ENCODE peak calls at places on chromosomes 3 and 15, in ten cellular contexts. One of them, this sample, is unnamed.

GRCh38 chr3:10697918-10698317 is 118.1 kb upstream of the SLC6A11 start:
- DNase-seq in activated CD4-positive, alpha-beta T cell treated with anti-CD3 and anti-CD28 coated beads, Interleukin-2, amount 50 U/mL, for 1 hour: no peak
- DNase-seq in Panc1: no peak
- DNase-seq in smooth muscle cell of the brain vasculature: no peak
- DNase-seq in HFF-Myc: no peak
- DNase-seq in EL: peak; percentile 9
- DNase-seq in endothelial cell: no peak
- DNase-seq in iPS-NIHi11: peak; percentile 37
- DNase-seq in GM23338: peak; percentile 49
- DNase-seq in upper lobe of right lung: no peak
- DNase-seq in this sample: no peak

GRCh38 chr15:62075595-62076279 is 9.0 kb downstream of the C2CD4A start:
- DNase-seq in EL: no peak
- DNase-seq in Panc1: no peak
- DNase-seq in HFF-Myc: no peak
- DNase-seq in endothelial cell: no peak
- DNase-seq in smooth muscle cell of the brain vasculature: no peak
- DNase-seq in upper lobe of right lung: no peak
- DNase-seq in activated CD4-positive, alpha-beta T cell treated with anti-CD3 and anti-CD28 coated beads, Interleukin-2, amount 50 U/mL, for 1 hour: no peak
- DNase-seq in GM23338: no peak
- DNase-seq in iPS-NIHi11: no peak
- DNase-seq in this sample: no peak

GRCh38 chr3:141575879-141576743 is 89.3 kb downstream of the RASA2 start:
- DNase-seq in GM23338: peak; percentile 49
- DNase-seq in HFF-Myc: no peak
- DNase-seq in upper lobe of right lung: no peak
- DNase-seq in iPS-NIHi11: peak; percentile 10
- DNase-seq in endothelial cell: no peak
- DNase-seq in activated CD4-positive, alpha-beta T cell treated with anti-CD3 and anti-CD28 coated beads, Interleukin-2, amount 50 U/mL, for 1 hour: no peak
- DNase-seq in Panc1: no peak
- DNase-seq in smooth muscle cell of the brain vasculature: no peak
- DNase-seq in EL: no peak
- DNase-seq in this sample: no peak

GRCh38 chr3:107604057-107604802 is 81.5 kb downstream of the BBX start:
- DNase-seq in EL: peak; percentile 30
- DNase-seq in Panc1: no peak
- DNase-seq in GM23338: no peak
- DNase-seq in iPS-NIHi11: no peak
- DNase-seq in smooth muscle cell of the brain vasculature: no peak
- DNase-seq in endothelial cell: no peak
- DNase-seq in activated CD4-positive, alpha-beta T cell treated with anti-CD3 and anti-CD28 coated beads, Interleukin-2, amount 50 U/mL, for 1 hour: no peak
- DNase-seq in upper lobe of right lung: no peak
- DNase-seq in HFF-Myc: no peak
- DNase-seq in this sample: no peak

GRCh38 chr15:89171136-89172072 is 50.0 kb downstream of the RLBP1 start:
- DNase-seq in HFF-Myc: no peak
- DNase-seq in EL: peak; percentile 35
- DNase-seq in smooth muscle cell of the brain vasculature: no peak
- DNase-seq in endothelial cell: peak; percentile 78
- DNase-seq in iPS-NIHi11: peak; percentile 78
- DNase-seq in GM23338: peak; percentile 93
- DNase-seq in activated CD4-positive, alpha-beta T cell treated with anti-CD3 and anti-CD28 coated beads, Interleukin-2, amount 50 U/mL, for 1 hour: peak; percentile 14
- DNase-seq in upper lobe of right lung: no peak
- DNase-seq in Panc1: peak; percentile 12
- DNase-seq in this sample: no peak

GRCh38 chr3:159082514-159082913 is 280.7 kb downstream of the MFSD1 start:
- DNase-seq in iPS-NIHi11: no peak
- DNase-seq in activated CD4-positive, alpha-beta T cell treated with anti-CD3 and anti-CD28 coated beads, Interleukin-2, amount 50 U/mL, for 1 hour: no peak
- DNase-seq in upper lobe of right lung: no peak
- DNase-seq in HFF-Myc: peak; percentile 5
- DNase-seq in endothelial cell: no peak
- DNase-seq in Panc1: no peak
- DNase-seq in EL: peak; percentile 91
- DNase-seq in GM23338: no peak
- DNase-seq in smooth muscle cell of the brain vasculature: peak; percentile 4
- DNase-seq in this sample: no peak

GRCh38 chr3:49900491-49901153 is 3.1 kb downstream of the MST1R start:
- DNase-seq in GM23338: peak; percentile 30
- DNase-seq in activated CD4-positive, alpha-beta T cell treated with anti-CD3 and anti-CD28 coated beads, Interleukin-2, amount 50 U/mL, for 1 hour: no peak
- DNase-seq in iPS-NIHi11: peak; percentile 52
- DNase-seq in HFF-Myc: no peak
- DNase-seq in Panc1: peak; percentile 66
- DNase-seq in endothelial cell: no peak
- DNase-seq in EL: peak; percentile 73
- DNase-seq in upper lobe of right lung: peak; percentile 91
- DNase-seq in smooth muscle cell of the brain vasculature: no peak
- DNase-seq in this sample: peak; percentile 99

GRCh38 chr3:128188958-128189357 is 35.7 kb downstream of the EEFSEC start:
- DNase-seq in HFF-Myc: no peak
- DNase-seq in activated CD4-positive, alpha-beta T cell treated with anti-CD3 and anti-CD28 coated beads, Interleukin-2, amount 50 U/mL, for 1 hour: no peak
- DNase-seq in upper lobe of right lung: no peak
- DNase-seq in smooth muscle cell of the brain vasculature: no peak
- DNase-seq in Panc1: no peak
- DNase-seq in GM23338: no peak
- DNase-seq in endothelial cell: no peak
- DNase-seq in iPS-NIHi11: no peak
- DNase-seq in EL: peak; percentile 26
- DNase-seq in this sample: no peak

GRCh38 chr15:45121706-45122417 is 7.7 kb downstream of the DUOXA2 start:
- DNase-seq in EL: peak; percentile 85
- DNase-seq in smooth muscle cell of the brain vasculature: no peak
- DNase-seq in activated CD4-positive, alpha-beta T cell treated with anti-CD3 and anti-CD28 coated beads, Interleukin-2, amount 50 U/mL, for 1 hour: no peak
- DNase-seq in Panc1: peak; percentile 18
- DNase-seq in HFF-Myc: peak; percentile 37
- DNase-seq in upper lobe of right lung: peak; percentile 58
- DNase-seq in GM23338: no peak
- DNase-seq in endothelial cell: no peak
- DNase-seq in iPS-NIHi11: no peak
- DNase-seq in this sample: no peak

GRCh38 chr3:158644345-158644908 is at the start of gene GFM1:
- DNase-seq in activated CD4-positive, alpha-beta T cell treated with anti-CD3 and anti-CD28 coated beads, Interleukin-2, amount 50 U/mL, for 1 hour: peak; percentile 88
- DNase-seq in endothelial cell: peak; percentile 83
- DNase-seq in iPS-NIHi11: peak; percentile 91
- DNase-seq in smooth muscle cell of the brain vasculature: peak; percentile 89
- DNase-seq in Panc1: peak; percentile 82
- DNase-seq in EL: peak; percentile 96
- DNase-seq in GM23338: peak; percentile 98
- DNase-seq in HFF-Myc: peak; percentile 88
- DNase-seq in upper lobe of right lung: peak; percentile 95
- DNase-seq in this sample: peak; percentile 61

GRCh38 chr3:132180337-132180791 is 136.8 kb upstream of the ACP3 start:
- DNase-seq in upper lobe of right lung: no peak
- DNase-seq in smooth muscle cell of the brain vasculature: peak; percentile 28
- DNase-seq in iPS-NIHi11: peak; percentile 64
- DNase-seq in EL: peak; percentile 45
- DNase-seq in activated CD4-positive, alpha-beta T cell treated with anti-CD3 and anti-CD28 coated beads, Interleukin-2, amount 50 U/mL, for 1 hour: no peak
- DNase-seq in Panc1: peak; percentile 45
- DNase-seq in GM23338: peak; percentile 94
- DNase-seq in endothelial cell: peak; percentile 31
- DNase-seq in HFF-Myc: no peak
- DNase-seq in this sample: no peak

GRCh38 chr3:14561051-14561634 is 21.0 kb upstream of the GRIP2 start:
- DNase-seq in smooth muscle cell of the brain vasculature: no peak
- DNase-seq in EL: peak; percentile 63
- DNase-seq in GM23338: no peak
- DNase-seq in iPS-NIHi11: no peak
- DNase-seq in HFF-Myc: no peak
- DNase-seq in upper lobe of right lung: no peak
- DNase-seq in Panc1: no peak
- DNase-seq in endothelial cell: no peak
- DNase-seq in activated CD4-positive, alpha-beta T cell treated with anti-CD3 and anti-CD28 coated beads, Interleukin-2, amount 50 U/mL, for 1 hour: no peak
- DNase-seq in this sample: no peak

GRCh38 chr15:66017009-66017408 is 147.7 kb downstream of the RAB11A start:
- DNase-seq in endothelial cell: no peak
- DNase-seq in upper lobe of right lung: no peak
- DNase-seq in EL: no peak
- DNase-seq in smooth muscle cell of the brain vasculature: no peak
- DNase-seq in activated CD4-positive, alpha-beta T cell treated with anti-CD3 and anti-CD28 coated beads, Interleukin-2, amount 50 U/mL, for 1 hour: no peak
- DNase-seq in iPS-NIHi11: no peak
- DNase-seq in HFF-Myc: no peak
- DNase-seq in Panc1: no peak
- DNase-seq in GM23338: no peak
- DNase-seq in this sample: no peak

GRCh38 chr3:193391902-193392301 is 13.3 kb upstream of the ATP13A5 start:
- DNase-seq in smooth muscle cell of the brain vasculature: no peak
- DNase-seq in endothelial cell: no peak
- DNase-seq in HFF-Myc: peak; percentile 1
- DNase-seq in activated CD4-positive, alpha-beta T cell treated with anti-CD3 and anti-CD28 coated beads, Interleukin-2, amount 50 U/mL, for 1 hour: no peak
- DNase-seq in iPS-NIHi11: peak; percentile 48
- DNase-seq in Panc1: no peak
- DNase-seq in EL: peak; percentile 20
- DNase-seq in upper lobe of right lung: no peak
- DNase-seq in GM23338: peak; percentile 46
- DNase-seq in this sample: no peak

GRCh38 chr3:114362815-114363214 is 69.0 kb downstream of the TIGIT start:
- DNase-seq in activated CD4-positive, alpha-beta T cell treated with anti-CD3 and anti-CD28 coated beads, Interleukin-2, amount 50 U/mL, for 1 hour: no peak
- DNase-seq in endothelial cell: no peak
- DNase-seq in iPS-NIHi11: no peak
- DNase-seq in GM23338: peak; percentile 29
- DNase-seq in HFF-Myc: no peak
- DNase-seq in Panc1: no peak
- DNase-seq in smooth muscle cell of the brain vasculature: no peak
- DNase-seq in EL: peak; percentile 40
- DNase-seq in upper lobe of right lung: no peak
- DNase-seq in this sample: no peak

GRCh38 chr15:51121118-51121517 is 26.4 kb upstream of the TNFAIP8L3 start:
- DNase-seq in upper lobe of right lung: no peak
- DNase-seq in HFF-Myc: peak; percentile 75
- DNase-seq in EL: peak; percentile 92
- DNase-seq in activated CD4-positive, alpha-beta T cell treated with anti-CD3 and anti-CD28 coated beads, Interleukin-2, amount 50 U/mL, for 1 hour: no peak
- DNase-seq in Panc1: peak; percentile 86
- DNase-seq in iPS-NIHi11: no peak
- DNase-seq in smooth muscle cell of the brain vasculature: no peak
- DNase-seq in endothelial cell: no peak
- DNase-seq in GM23338: no peak
- DNase-seq in this sample: peak; percentile 56

GRCh38 chr3:176352716-176353334 is 844.5 kb downstream of the TBL1XR1 start:
- DNase-seq in iPS-NIHi11: peak; percentile 24
- DNase-seq in upper lobe of right lung: no peak
- DNase-seq in endothelial cell: no peak
- DNase-seq in EL: peak; percentile 12
- DNase-seq in GM23338: no peak
- DNase-seq in activated CD4-positive, alpha-beta T cell treated with anti-CD3 and anti-CD28 coated beads, Interleukin-2, amount 50 U/mL, for 1 hour: no peak
- DNase-seq in smooth muscle cell of the brain vasculature: no peak
- DNase-seq in HFF-Myc: no peak
- DNase-seq in Panc1: no peak
- DNase-seq in this sample: no peak

GRCh38 chr15:88029696-88030095 is 226.8 kb downstream of the NTRK3 start:
- DNase-seq in smooth muscle cell of the brain vasculature: no peak
- DNase-seq in HFF-Myc: no peak
- DNase-seq in upper lobe of right lung: no peak
- DNase-seq in EL: peak; percentile 65
- DNase-seq in endothelial cell: no peak
- DNase-seq in Panc1: no peak
- DNase-seq in GM23338: no peak
- DNase-seq in iPS-NIHi11: no peak
- DNase-seq in activated CD4-positive, alpha-beta T cell treated with anti-CD3 and anti-CD28 coated beads, Interleukin-2, amount 50 U/mL, for 1 hour: no peak
- DNase-seq in this sample: no peak

GRCh38 chr3:48123346-48123745 is 64.9 kb downstream of the CDC25A start:
- DNase-seq in activated CD4-positive, alpha-beta T cell treated with anti-CD3 and anti-CD28 coated beads, Interleukin-2, amount 50 U/mL, for 1 hour: no peak
- DNase-seq in iPS-NIHi11: no peak
- DNase-seq in EL: no peak
- DNase-seq in HFF-Myc: no peak
- DNase-seq in Panc1: no peak
- DNase-seq in smooth muscle cell of the brain vasculature: no peak
- DNase-seq in upper lobe of right lung: no peak
- DNase-seq in endothelial cell: no peak
- DNase-seq in GM23338: no peak
- DNase-seq in this sample: no peak

GRCh38 chr3:88301273-88302002 is 151.7 kb downstream of the C3orf38 start:
- DNase-seq in iPS-NIHi11: no peak
- DNase-seq in EL: no peak
- DNase-seq in activated CD4-positive, alpha-beta T cell treated with anti-CD3 and anti-CD28 coated beads, Interleukin-2, amount 50 U/mL, for 1 hour: no peak
- DNase-seq in upper lobe of right lung: no peak
- DNase-seq in smooth muscle cell of the brain vasculature: no peak
- DNase-seq in GM23338: no peak
- DNase-seq in HFF-Myc: no peak
- DNase-seq in Panc1: no peak
- DNase-seq in endothelial cell: no peak
- DNase-seq in this sample: no peak

GRCh38 chr3:5165698-5166097 is 21.8 kb upstream of the EDEM1 start:
- DNase-seq in endothelial cell: no peak
- DNase-seq in activated CD4-positive, alpha-beta T cell treated with anti-CD3 and anti-CD28 coated beads, Interleukin-2, amount 50 U/mL, for 1 hour: no peak
- DNase-seq in Panc1: no peak
- DNase-seq in GM23338: no peak
- DNase-seq in iPS-NIHi11: no peak
- DNase-seq in HFF-Myc: no peak
- DNase-seq in smooth muscle cell of the brain vasculature: no peak
- DNase-seq in upper lobe of right lung: no peak
- DNase-seq in EL: no peak
- DNase-seq in this sample: no peak

GRCh38 chr3:107394502-107394901 is 17.3 kb downstream of the CCDC54 start:
- DNase-seq in EL: no peak
- DNase-seq in HFF-Myc: no peak
- DNase-seq in activated CD4-positive, alpha-beta T cell treated with anti-CD3 and anti-CD28 coated beads, Interleukin-2, amount 50 U/mL, for 1 hour: no peak
- DNase-seq in endothelial cell: no peak
- DNase-seq in Panc1: no peak
- DNase-seq in iPS-NIHi11: no peak
- DNase-seq in smooth muscle cell of the brain vasculature: no peak
- DNase-seq in GM23338: peak; percentile 27
- DNase-seq in upper lobe of right lung: no peak
- DNase-seq in this sample: no peak

GRCh38 chr3:14295037-14295436 is 107.4 kb upstream of the SLC6A6 start:
- DNase-seq in GM23338: no peak
- DNase-seq in EL: no peak
- DNase-seq in upper lobe of right lung: no peak
- DNase-seq in smooth muscle cell of the brain vasculature: no peak
- DNase-seq in Panc1: no peak
- DNase-seq in HFF-Myc: no peak
- DNase-seq in activated CD4-positive, alpha-beta T cell treated with anti-CD3 and anti-CD28 coated beads, Interleukin-2, amount 50 U/mL, for 1 hour: no peak
- DNase-seq in iPS-NIHi11: no peak
- DNase-seq in endothelial cell: no peak
- DNase-seq in this sample: no peak

GRCh38 chr3:57709559-57709958 is 16.7 kb upstream of the DENND6A start:
- DNase-seq in Panc1: no peak
- DNase-seq in iPS-NIHi11: no peak
- DNase-seq in HFF-Myc: no peak
- DNase-seq in smooth muscle cell of the brain vasculature: no peak
- DNase-seq in activated CD4-positive, alpha-beta T cell treated with anti-CD3 and anti-CD28 coated beads, Interleukin-2, amount 50 U/mL, for 1 hour: no peak
- DNase-seq in GM23338: no peak
- DNase-seq in upper lobe of right lung: no peak
- DNase-seq in EL: no peak
- DNase-seq in endothelial cell: no peak
- DNase-seq in this sample: no peak